ENCODE peak calls at places on chromosomes 13 and 19, in nine cellular contexts. One of them, this sample, is unnamed.

GRCh38 chr13:28475916-28476725 is 18.8 kb downstream of the FLT1 start:
- DNase-seq in CD8-positive, alpha-beta memory T cell: no peak
- DNase-seq in COLO829: peak; percentile 50
- DNase-seq in Right ventricle myocardium superior: no peak
- DNase-seq in NCI-H1092: no peak
- DNase-seq in T-helper 1 cell: no peak
- DNase-seq in GM20000: no peak
- DNase-seq in naive B cell: no peak
- DNase-seq in NCI-H1436 treated with DMSO at 0.1 percent for 48 hours: no peak
- DNase-seq in this sample: no peak

GRCh38 chr13:33873251-33873908 is 55.4 kb downstream of the RFC3 start:
- DNase-seq in NCI-H1436 treated with DMSO at 0.1 percent for 48 hours: no peak
- DNase-seq in GM20000: no peak
- DNase-seq in NCI-H1092: no peak
- DNase-seq in CD8-positive, alpha-beta memory T cell: no peak
- DNase-seq in Right ventricle myocardium superior: no peak
- DNase-seq in T-helper 1 cell: no peak
- DNase-seq in COLO829: no peak
- DNase-seq in naive B cell: no peak
- DNase-seq in this sample: no peak

GRCh38 chr13:102136735-102137296 is 265.0 kb downstream of the FGF14 start:
- DNase-seq in naive B cell: no peak
- DNase-seq in CD8-positive, alpha-beta memory T cell: no peak
- DNase-seq in NCI-H1436 treated with DMSO at 0.1 percent for 48 hours: no peak
- DNase-seq in T-helper 1 cell: no peak
- DNase-seq in Right ventricle myocardium superior: no peak
- DNase-seq in NCI-H1092: no peak
- DNase-seq in COLO829: no peak
- DNase-seq in GM20000: no peak
- DNase-seq in this sample: no peak

GRCh38 chr19:48379058-48379457 is 12.3 kb downstream of the KDELR1 start:
- DNase-seq in naive B cell: no peak
- DNase-seq in NCI-H1436 treated with DMSO at 0.1 percent for 48 hours: no peak
- DNase-seq in CD8-positive, alpha-beta memory T cell: no peak
- DNase-seq in GM20000: no peak
- DNase-seq in NCI-H1092: no peak
- DNase-seq in COLO829: no peak
- DNase-seq in Right ventricle myocardium superior: no peak
- DNase-seq in T-helper 1 cell: no peak
- DNase-seq in this sample: no peak

GRCh38 chr19:6494438-6495036 is 7.6 kb downstream of the TUBB4A start:
- DNase-seq in NCI-H1092: no peak
- DNase-seq in Right ventricle myocardium superior: no peak
- DNase-seq in COLO829: no peak
- DNase-seq in CD8-positive, alpha-beta memory T cell: no peak
- DNase-seq in naive B cell: no peak
- DNase-seq in NCI-H1436 treated with DMSO at 0.1 percent for 48 hours: no peak
- DNase-seq in T-helper 1 cell: no peak
- DNase-seq in GM20000: no peak
- DNase-seq in this sample: no peak

GRCh38 chr19:29942404-29943261 is 594 bp downstream of the URI1 start:
- DNase-seq in T-helper 1 cell: peak; percentile 63
- DNase-seq in COLO829: peak; percentile 25
- DNase-seq in GM20000: peak; percentile 88
- DNase-seq in NCI-H1092: peak; percentile 16
- DNase-seq in Right ventricle myocardium superior: peak; percentile 83
- DNase-seq in NCI-H1436 treated with DMSO at 0.1 percent for 48 hours: no peak
- DNase-seq in CD8-positive, alpha-beta memory T cell: peak; percentile 67
- DNase-seq in naive B cell: peak; percentile 76
- DNase-seq in this sample: peak; percentile 86

GRCh38 chr13:29501674-29502073 is 93.8 kb downstream of the SLC7A1 start:
- DNase-seq in Right ventricle myocardium superior: no peak
- DNase-seq in T-helper 1 cell: no peak
- DNase-seq in COLO829: no peak
- DNase-seq in NCI-H1436 treated with DMSO at 0.1 percent for 48 hours: no peak
- DNase-seq in naive B cell: no peak
- DNase-seq in GM20000: no peak
- DNase-seq in NCI-H1092: no peak
- DNase-seq in CD8-positive, alpha-beta memory T cell: no peak
- DNase-seq in this sample: no peak

GRCh38 chr19:50705422-50706019 is 14.1 kb downstream of the SHANK1 start:
- DNase-seq in NCI-H1092: no peak
- DNase-seq in naive B cell: peak; percentile 20
- DNase-seq in GM20000: peak; percentile 85
- DNase-seq in T-helper 1 cell: no peak
- DNase-seq in CD8-positive, alpha-beta memory T cell: no peak
- DNase-seq in Right ventricle myocardium superior: no peak
- DNase-seq in NCI-H1436 treated with DMSO at 0.1 percent for 48 hours: no peak
- DNase-seq in COLO829: peak; percentile 79
- DNase-seq in this sample: no peak

GRCh38 chr19:18594824-18595373 is 6.3 kb downstream of the REX1BD start:
- DNase-seq in COLO829: no peak
- DNase-seq in NCI-H1092: no peak
- DNase-seq in T-helper 1 cell: no peak
- DNase-seq in Right ventricle myocardium superior: no peak
- DNase-seq in NCI-H1436 treated with DMSO at 0.1 percent for 48 hours: no peak
- DNase-seq in naive B cell: no peak
- DNase-seq in CD8-positive, alpha-beta memory T cell: no peak
- DNase-seq in GM20000: peak; percentile 64
- DNase-seq in this sample: no peak

GRCh38 chr13:79549355-79550106 is 68.6 kb downstream of the NDFIP2 start:
- DNase-seq in T-helper 1 cell: no peak
- DNase-seq in naive B cell: no peak
- DNase-seq in CD8-positive, alpha-beta memory T cell: no peak
- DNase-seq in Right ventricle myocardium superior: no peak
- DNase-seq in COLO829: no peak
- DNase-seq in NCI-H1436 treated with DMSO at 0.1 percent for 48 hours: no peak
- DNase-seq in NCI-H1092: no peak
- DNase-seq in GM20000: no peak
- DNase-seq in this sample: no peak

This sample was measured in posterior vena cava.